ENCODE peak calls at places on chromosome 20, in seven cellular contexts. S is K562, C is HepG2, Z is H1, A is SK-N-SH, X is HCT116, O is GM12878. T is an unnamed sample.

GRCh38 chr20:31566658-31567379 is 38.3 kb upstream of the ID1 start:
- DNase-seq in C (no peak), S (no peak), O (no peak), X (peak; percentile 75), A (no peak), Z (no peak), T (no peak)

GRCh38 chr20:49669601-49670189 is 44.0 kb downstream of the B4GALT5 start:
- DNase-seq in X (no peak), C (no peak), S (no peak), Z (no peak), A (no peak), O (peak; percentile 85), T (no peak)

GRCh38 chr20:29443819-29444218 is 1813.6 kb upstream of the DEFB115 start:
- DNase-seq in X (no peak), A (no peak), S (no peak), C (no peak), Z (no peak), O (peak; percentile 42), T (no peak)

GRCh38 chr20:33635341-33635740 is 26.8 kb upstream of the C20orf144 start:
- DNase-seq in O (no peak), Z (no peak), C (no peak), A (no peak), X (no peak), S (no peak), T (no peak)

GRCh38 chr20:55893031-55893430 is 112.3 kb downstream of the CBLN4 start:
- DNase-seq in O (no peak), S (no peak), C (no peak), A (no peak), Z (no peak), X (no peak), T (no peak)

GRCh38 chr20:39453890-39454289 is 491.7 kb downstream of the DHX35 start:
- DNase-seq in S (no peak), Z (no peak), A (no peak), C (no peak), X (no peak), O (no peak), T (no peak)

GRCh38 chr20:51528263-51529026 is 14.1 kb downstream of the NFATC2 start:
- DNase-seq in X (no peak), S (no peak), C (no peak), O (no peak), A (no peak), Z (no peak), T (no peak)

GRCh38 chr20:46348231-46348803 is 40.0 kb upstream of the CDH22 start:
- DNase-seq in O (no peak), C (no peak), S (peak; percentile 53), X (no peak), Z (no peak), A (no peak), T (no peak)

GRCh38 chr20:1951436-1952115 is 42.3 kb downstream of the PDYN start:
- DNase-seq in C (no peak), A (no peak), X (no peak), S (no peak), O (no peak), Z (no peak), T (no peak)

DNA sequence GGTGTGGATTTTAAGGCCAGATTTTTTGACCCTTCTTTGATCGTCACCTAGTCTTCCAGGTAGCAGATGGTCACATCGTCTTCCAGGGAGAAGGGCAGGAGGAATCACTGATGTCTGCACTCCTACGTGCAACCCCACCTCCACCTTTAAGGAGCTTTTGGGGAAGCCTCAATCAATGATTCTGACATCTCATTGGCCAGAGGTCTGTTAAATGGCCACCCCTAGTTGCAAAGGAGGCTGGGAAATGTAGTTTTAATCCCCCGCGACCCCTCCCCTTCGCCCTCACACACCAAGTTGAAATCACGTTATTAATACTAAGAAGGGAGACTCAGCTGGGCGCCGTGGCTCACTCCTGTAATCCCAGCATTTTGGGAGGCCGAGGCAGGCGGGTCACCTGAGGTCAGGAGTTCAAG is 151.4 kb downstream of the BCAS1 start:
- DNase-seq in O (no peak), X (no peak), A (peak; percentile 52), C (no peak), Z (peak; percentile 72), S (peak; percentile 54), T (no peak)
- TF ChIP-seq JUND in O (no peak), X (no peak), A (no peak), C (no peak), Z (no peak), S (no peak), T (no peak)

GRCh38 chr20:41638459-41638858 is 20.3 kb upstream of the CHD6 start:
- DNase-seq in Z (no peak), A (no peak), O (no peak), X (no peak), S (no peak), C (no peak), T (no peak)

GRCh38 chr20:41645372-41645771 is 27.2 kb upstream of the CHD6 start:
- DNase-seq in O (no peak), S (no peak), X (no peak), A (no peak), C (no peak), Z (no peak), T (peak; percentile 71)

GRCh38 chr20:41639630-41640029 is 21.5 kb upstream of the CHD6 start:
- DNase-seq in Z (no peak), X (no peak), O (no peak), C (no peak), A (no peak), S (no peak), T (no peak)

GRCh38 chr20:41649489-41649888 is 31.3 kb upstream of the CHD6 start:
- DNase-seq in C (no peak), X (no peak), A (no peak), Z (no peak), O (no peak), S (no peak), T (peak; percentile 55)

DNA sequence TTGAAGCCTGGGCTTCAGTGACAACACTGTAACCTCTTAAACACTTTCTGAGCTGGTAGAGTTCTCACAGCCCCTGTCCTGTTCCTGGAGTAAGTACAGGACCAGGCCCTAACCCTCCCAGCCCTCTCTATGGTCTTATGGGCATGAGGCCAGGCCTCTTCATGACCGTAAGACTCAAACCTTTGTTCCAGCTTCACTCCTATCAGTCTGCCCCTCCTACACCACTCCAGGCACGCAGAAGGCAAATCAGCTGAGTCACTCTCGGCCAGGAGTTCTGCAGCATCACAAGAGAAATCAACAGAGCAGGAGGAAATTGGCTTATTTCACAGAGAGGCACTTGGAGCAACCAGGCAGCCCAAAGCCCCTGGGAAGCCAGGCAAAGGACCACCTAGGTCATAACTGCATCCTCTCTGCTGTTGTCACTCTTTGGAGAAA is 25.3 kb upstream of the CHD6 start:
- DNase-seq in C (peak; percentile 93), Z (no peak), O (no peak), S (peak; percentile 93), X (peak; percentile 6), A (no peak), T (no peak)
- TF ChIP-seq JUND in C (peak; percentile 52), Z (no peak), O (no peak), S (peak; percentile 80), X (no peak), A (no peak), T (no peak)

DNA sequence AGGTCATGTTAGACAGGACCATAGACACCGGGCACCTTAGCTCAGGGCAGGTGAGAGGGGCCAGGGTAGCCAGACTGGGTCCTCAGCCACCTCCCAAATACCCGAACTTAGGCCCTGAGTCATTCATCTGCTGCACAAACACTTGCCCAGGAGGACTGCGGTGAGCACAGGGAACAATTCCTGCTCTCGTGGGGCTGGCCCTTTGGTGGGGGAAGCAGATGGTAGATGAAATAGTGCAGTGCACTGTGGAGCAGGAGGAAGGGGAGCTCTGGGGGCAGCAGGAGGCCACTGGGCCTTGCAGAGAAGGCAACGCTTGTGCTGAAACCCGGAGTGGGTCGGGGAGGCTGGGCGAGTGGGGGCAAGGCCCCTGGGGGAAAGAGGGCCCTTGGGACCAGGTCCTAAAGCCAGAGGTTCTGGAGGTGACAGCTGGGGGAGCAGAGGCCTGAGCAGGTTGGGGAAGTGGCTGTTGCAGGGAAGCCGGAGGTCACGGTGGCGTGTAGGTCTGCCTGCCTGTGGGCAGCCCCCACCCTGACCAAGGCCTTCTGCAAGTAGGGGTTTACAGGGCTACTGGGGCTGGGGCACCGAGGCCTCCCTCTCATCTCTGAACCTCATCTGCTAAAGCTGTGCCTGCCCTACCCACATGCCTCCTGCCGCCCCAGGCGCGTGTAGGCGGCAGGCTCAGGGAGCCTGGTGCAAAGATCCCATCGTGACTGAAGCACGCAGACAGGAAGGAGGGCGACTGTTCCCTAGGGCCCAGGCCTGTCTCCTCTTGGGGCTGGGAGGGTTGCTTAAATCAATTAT is 4.7 kb upstream of the NPBWR2 start:
- DNase-seq in S (no peak), O (no peak), Z (no peak), A (peak; percentile 80), C (no peak), X (no peak), T (no peak)
- TF ChIP-seq JUND in S (no peak), O (no peak), Z (no peak), A (no peak), C (no peak), X (no peak), T (no peak)

GRCh38 chr20:43904195-43904594 is 10.5 kb upstream of the TOX2 start:
- DNase-seq in X (no peak), S (no peak), Z (no peak), C (peak; percentile 77), O (no peak), A (peak; percentile 59), T (no peak)
- TF ChIP-seq JUND in X (no peak), S (no peak), Z (no peak), C (no peak), O (no peak), A (no peak), T (no peak)

GRCh38 chr20:3150908-3151307 is 8.8 kb downstream of the FASTKD5 start:
- DNase-seq in X (no peak), O (no peak), S (no peak), A (no peak), C (no peak), Z (no peak), T (no peak)
- TF ChIP-seq JUND in X (no peak), O (no peak), S (no peak), A (no peak), C (no peak), Z (no peak), T (no peak)

DNA sequence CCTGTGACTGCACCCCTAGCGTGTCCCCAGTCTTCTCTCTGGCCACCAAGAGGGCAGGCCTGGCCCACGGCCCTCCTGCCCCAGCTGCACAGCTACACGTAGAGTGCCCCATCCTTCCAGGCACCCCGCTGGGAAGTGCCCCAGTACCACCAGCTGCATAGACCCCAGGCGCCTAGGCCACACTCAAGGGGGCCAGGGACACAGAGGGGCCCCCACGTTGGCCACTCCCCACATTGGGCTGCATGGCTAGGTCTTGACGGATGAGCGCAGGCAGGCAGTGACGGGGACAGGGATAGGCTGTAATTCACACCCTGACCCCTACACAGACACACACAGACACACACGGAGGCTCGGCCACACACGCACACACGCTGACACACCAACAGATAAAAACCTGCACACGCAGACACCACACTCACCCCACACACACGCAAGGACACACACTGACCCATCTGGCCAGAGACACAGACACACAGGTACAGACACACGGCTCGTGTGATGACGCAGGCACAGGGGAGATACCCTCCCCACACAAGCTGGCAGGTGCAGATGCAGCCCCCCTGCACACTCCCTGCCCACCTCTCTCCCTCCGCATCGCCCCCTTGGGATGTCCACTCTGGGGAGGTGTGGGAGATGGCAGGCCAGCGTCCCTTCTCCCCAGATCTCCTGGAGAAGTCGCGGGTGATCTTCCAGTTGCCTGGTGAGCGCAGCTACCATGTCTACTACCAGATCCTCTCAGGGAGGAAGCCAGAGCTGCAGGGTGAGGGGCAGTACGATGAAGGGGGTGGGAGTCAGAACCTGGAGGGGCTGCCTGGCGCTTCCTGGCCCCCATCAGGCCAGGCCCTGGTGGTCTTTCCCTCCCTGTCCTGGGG is 30.0 kb downstream of the MYH7B start:
- DNase-seq in A (no peak), Z (no peak), S (no peak), X (no peak), O (no peak), C (no peak), T (no peak)
- TF ChIP-seq JUND in A (no peak), Z (no peak), S (no peak), X (no peak), O (no peak), C (no peak), T (no peak)